ENCODE peak calls at places on chromosomes 2 and 18, in four cellular contexts. One of them, this sample, is unnamed.

GRCh38 chr18:22703883-22704626 is 229.1 kb upstream of the RBBP8 start:
- DNase-seq in stomach: no peak
- DNase-seq in upper lobe of left lung: no peak
- DNase-seq in gastrocnemius medialis: no peak
- DNase-seq in this sample: no peak

GRCh38 chr2:230715201-230715600 is 2.6 kb downstream of the CAB39 start:
- DNase-seq in stomach: no peak
- DNase-seq in upper lobe of left lung: no peak
- DNase-seq in gastrocnemius medialis: no peak
- DNase-seq in this sample: no peak

GRCh38 chr2:46188041-46188715 is 109.0 kb upstream of the EPAS1 start:
- DNase-seq in stomach: no peak
- DNase-seq in upper lobe of left lung: no peak
- DNase-seq in gastrocnemius medialis: no peak
- DNase-seq in this sample: no peak

GRCh38 chr2:151198646-151199045 is 63.0 kb downstream of the RBM43 start:
- DNase-seq in stomach: no peak
- DNase-seq in upper lobe of left lung: no peak
- DNase-seq in gastrocnemius medialis: no peak
- DNase-seq in this sample: no peak

GRCh38 chr18:70039186-70039585 is 91.5 kb upstream of the CD226 start:
- DNase-seq in stomach: no peak
- DNase-seq in upper lobe of left lung: no peak
- DNase-seq in gastrocnemius medialis: no peak
- DNase-seq in this sample: no peak

GRCh38 chr18:74225193-74225840 is 66.4 kb downstream of the CYB5A start:
- DNase-seq in stomach: peak; percentile 60
- DNase-seq in upper lobe of left lung: no peak
- DNase-seq in gastrocnemius medialis: no peak
- DNase-seq in this sample: no peak

GRCh38 chr2:151878655-151879563 is 50.7 kb upstream of the ARL5A start:
- DNase-seq in stomach: no peak
- DNase-seq in upper lobe of left lung: no peak
- DNase-seq in gastrocnemius medialis: no peak
- DNase-seq in this sample: no peak

GRCh38 chr2:143075711-143076110 is 53.5 kb upstream of the ARHGAP15 start:
- DNase-seq in stomach: no peak
- DNase-seq in upper lobe of left lung: no peak
- DNase-seq in gastrocnemius medialis: no peak
- DNase-seq in this sample: no peak

DNA sequence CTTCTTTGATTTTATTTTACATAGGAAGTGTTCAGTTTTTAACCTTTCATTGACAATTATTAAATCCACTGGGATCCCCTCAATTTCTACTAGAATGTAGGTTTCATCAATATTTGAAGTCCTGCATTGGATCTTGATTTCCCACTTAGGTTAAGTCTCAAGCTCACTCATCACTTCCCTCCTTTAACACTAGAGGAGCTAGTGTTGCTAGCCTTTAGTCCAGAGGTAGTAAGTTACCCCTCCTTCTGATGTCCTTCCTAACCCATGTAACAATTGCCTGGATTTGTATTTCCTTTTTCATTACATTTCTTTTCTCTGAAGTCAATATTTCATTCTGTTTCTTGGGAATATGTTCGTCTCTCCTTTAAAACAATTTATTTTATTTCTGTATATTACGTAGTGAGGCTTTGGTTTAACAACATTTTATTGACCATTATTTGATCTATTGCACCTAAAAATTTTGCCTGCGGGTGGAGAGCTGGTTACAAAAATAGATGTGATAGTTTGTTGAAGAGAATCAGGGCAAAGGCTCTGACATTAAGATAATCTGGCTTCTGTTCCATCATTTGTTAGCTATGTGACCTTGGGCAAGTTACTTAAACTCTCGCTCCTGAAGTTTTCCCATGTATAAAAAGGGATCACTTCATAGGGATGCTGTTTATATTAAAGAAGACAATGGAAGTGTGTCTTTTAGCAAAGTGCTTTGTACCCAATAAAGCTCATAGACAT is 833.0 kb downstream of the SLC4A3 start:
- DNase-seq in stomach: no peak
- DNase-seq in upper lobe of left lung: no peak
- DNase-seq in gastrocnemius medialis: no peak
- DNase-seq in this sample: no peak
- TF ChIP-seq CTCF in stomach: no peak
- TF ChIP-seq CTCF in upper lobe of left lung: no peak
- TF ChIP-seq CTCF in gastrocnemius medialis: no peak
- TF ChIP-seq CTCF in this sample: no peak

GRCh38 chr2:65435625-65436168 is 3.3 kb upstream of the SPRED2 start:
- DNase-seq in stomach: peak; percentile 84
- DNase-seq in upper lobe of left lung: peak; percentile 96
- DNase-seq in gastrocnemius medialis: peak; percentile 88
- DNase-seq in this sample: peak; percentile 86
- TF ChIP-seq POLR2A in stomach: no peak
- TF ChIP-seq POLR2A in upper lobe of left lung: no peak
- TF ChIP-seq POLR2A in gastrocnemius medialis: peak; percentile 43
- TF ChIP-seq POLR2A in this sample: peak; percentile 39

DNA sequence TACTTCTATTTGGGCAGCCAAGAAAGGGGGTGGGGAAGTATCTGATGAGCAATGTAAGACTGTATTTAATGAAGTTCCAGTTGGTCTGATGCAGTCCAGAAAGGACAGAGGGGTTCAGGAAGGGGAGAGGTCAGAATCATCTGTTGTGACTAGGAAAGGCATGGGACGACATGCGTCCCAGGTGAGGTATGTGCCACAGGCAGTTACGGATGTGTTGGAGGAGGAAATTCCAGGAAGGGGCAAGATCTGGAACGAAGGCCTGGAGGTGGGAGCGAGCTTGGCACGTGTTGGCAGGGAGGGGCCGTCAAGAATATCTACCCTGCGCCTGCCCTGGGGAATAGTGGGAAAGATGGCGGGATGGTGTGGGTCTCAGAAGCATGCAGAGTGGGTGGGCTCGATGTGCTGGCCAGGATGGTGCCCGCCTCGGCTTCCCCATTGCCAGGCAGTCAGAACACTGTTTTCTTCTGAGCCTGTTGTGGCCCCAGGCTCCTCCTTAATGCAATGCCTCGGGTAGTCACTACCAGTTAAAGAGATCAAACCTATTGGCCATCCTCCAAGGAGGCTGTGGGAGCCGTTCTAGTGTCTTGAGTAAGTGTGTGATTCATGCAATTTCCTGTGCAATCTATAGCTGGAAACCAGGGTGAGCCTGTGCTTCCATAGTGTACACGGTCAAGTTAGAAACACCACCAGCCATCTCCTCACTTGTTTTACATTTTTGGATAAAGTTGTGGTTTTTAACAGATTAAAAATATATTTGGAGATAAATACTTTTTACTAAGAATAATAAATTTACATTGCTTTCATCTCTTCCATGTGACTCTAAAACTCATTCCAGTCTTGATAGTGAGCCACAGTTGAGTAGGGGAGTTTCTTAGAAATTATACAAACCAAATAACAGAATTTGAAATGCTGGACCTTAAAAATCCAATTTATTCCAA is 57.6 kb upstream of the TXNDC2 start:
- DNase-seq in stomach: peak; percentile 56
- DNase-seq in upper lobe of left lung: peak; percentile 46
- DNase-seq in gastrocnemius medialis: peak; percentile 35
- DNase-seq in this sample: no peak
- H3K27ac ChIP-seq in stomach: peak overlapping the region; percentile 80
- H3K27ac ChIP-seq in upper lobe of left lung: peak overlapping the region; percentile 87
- H3K27ac ChIP-seq in gastrocnemius medialis: peak overlapping the region; percentile 2
- H3K27ac ChIP-seq in this sample: no peak overlapping the region

GRCh38 chr2:199258291-199258690 is 199.4 kb downstream of the SATB2 start:
- DNase-seq in stomach: no peak
- DNase-seq in upper lobe of left lung: no peak
- DNase-seq in gastrocnemius medialis: no peak
- DNase-seq in this sample: no peak
- TF ChIP-seq CTCF in stomach: no peak
- TF ChIP-seq CTCF in upper lobe of left lung: no peak
- TF ChIP-seq CTCF in gastrocnemius medialis: no peak
- TF ChIP-seq CTCF in this sample: no peak

DNA sequence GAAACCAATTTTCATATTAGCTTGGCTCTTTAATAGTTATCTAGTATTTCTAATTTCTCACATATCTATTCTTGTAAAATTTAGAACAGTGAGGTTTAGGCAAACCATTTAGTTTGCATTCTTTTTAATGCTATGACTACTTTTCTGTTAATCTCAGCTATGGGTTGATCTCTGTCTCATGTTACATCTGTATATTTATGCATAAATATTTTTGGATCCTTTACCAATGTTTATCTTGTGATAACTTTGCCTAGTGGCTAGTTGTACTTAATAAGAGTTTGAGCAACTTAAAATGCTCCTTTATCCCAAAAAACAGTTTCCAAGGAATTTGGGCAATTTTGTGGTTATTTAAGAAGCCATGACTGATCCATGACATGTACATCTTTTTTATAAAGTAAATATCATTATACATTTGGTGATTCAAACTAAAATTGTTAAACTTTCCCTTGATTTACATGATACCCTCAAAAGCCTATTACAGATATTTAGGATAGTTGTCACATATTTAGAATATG is 86.3 kb downstream of the R3HDM1 start:
- DNase-seq in stomach: no peak
- DNase-seq in upper lobe of left lung: no peak
- DNase-seq in gastrocnemius medialis: no peak
- DNase-seq in this sample: no peak
- TF ChIP-seq POLR2A in stomach: no peak
- TF ChIP-seq POLR2A in upper lobe of left lung: no peak
- TF ChIP-seq POLR2A in gastrocnemius medialis: no peak
- TF ChIP-seq POLR2A in this sample: no peak

DNA sequence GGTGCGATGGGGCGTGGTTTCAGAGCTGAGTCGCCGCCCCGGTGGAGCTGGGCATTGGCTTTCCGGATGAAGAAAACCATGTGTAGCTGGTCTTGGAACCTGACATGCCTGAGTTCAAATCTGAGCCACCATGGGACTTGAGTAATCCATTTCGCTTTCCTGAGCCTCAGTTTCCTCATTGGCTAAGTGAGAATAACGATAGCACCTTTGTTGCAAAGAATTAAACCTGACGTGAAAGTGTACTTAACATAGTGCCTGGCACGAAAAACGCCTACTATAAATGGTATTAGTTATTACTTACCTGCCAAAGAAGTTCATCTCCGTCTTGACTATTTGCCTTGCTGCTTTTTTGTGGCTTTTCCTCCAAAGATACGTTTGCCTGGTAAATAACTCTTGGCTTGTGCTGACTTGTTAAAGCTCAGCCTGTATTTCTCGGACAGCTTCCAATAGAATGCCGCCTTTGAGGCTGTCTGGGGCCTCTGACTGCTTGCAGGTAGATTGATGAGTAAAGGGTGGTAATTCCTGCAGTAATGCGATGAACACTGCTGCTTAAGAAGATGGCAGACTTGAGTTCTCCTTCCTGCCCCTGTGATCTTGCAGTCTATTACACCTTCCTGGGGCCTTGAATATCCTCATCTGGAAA is 1.3 kb downstream of the CDCA7 start:
- DNase-seq in stomach: no peak
- DNase-seq in upper lobe of left lung: peak; percentile 49
- DNase-seq in gastrocnemius medialis: no peak
- DNase-seq in this sample: peak; percentile 18
- H3K27ac ChIP-seq in stomach: no peak overlapping the region
- H3K27ac ChIP-seq in upper lobe of left lung: no peak overlapping the region
- H3K27ac ChIP-seq in gastrocnemius medialis: no peak overlapping the region
- H3K27ac ChIP-seq in this sample: peak overlapping the region; percentile 56

GRCh38 chr2:236125541-236125940 is 42.6 kb downstream of the GBX2 start:
- DNase-seq in stomach: no peak
- DNase-seq in upper lobe of left lung: no peak
- DNase-seq in gastrocnemius medialis: no peak
- DNase-seq in this sample: no peak
- TF ChIP-seq CTCF in stomach: no peak
- TF ChIP-seq CTCF in upper lobe of left lung: no peak
- TF ChIP-seq CTCF in gastrocnemius medialis: no peak
- TF ChIP-seq CTCF in this sample: no peak

GRCh38 chr2:78351208-78351607 is 674.3 kb upstream of the REG3G start:
- DNase-seq in stomach: no peak
- DNase-seq in upper lobe of left lung: no peak
- DNase-seq in gastrocnemius medialis: no peak
- DNase-seq in this sample: no peak
- TF ChIP-seq POLR2A in stomach: no peak
- TF ChIP-seq POLR2A in upper lobe of left lung: no peak
- TF ChIP-seq POLR2A in gastrocnemius medialis: no peak
- TF ChIP-seq POLR2A in this sample: no peak